ENCODE peak calls at places on chromosome 16, in four cellular contexts. One of them, this sample, is unnamed.

GRCh38 chr16:12672986-12673385 is 130.7 kb downstream of the CPPED1 start:
- DNase-seq in HepG2: no peak
- DNase-seq in K562: no peak
- DNase-seq in SK-N-SH: no peak
- DNase-seq in this sample: no peak

GRCh38 chr16:85816159-85816558 is 16.7 kb downstream of the COX4I1 start:
- DNase-seq in SK-N-SH: no peak
- DNase-seq in HepG2: no peak
- DNase-seq in K562: no peak
- DNase-seq in this sample: no peak

GRCh38 chr16:12340151-12340733 is 363.7 kb downstream of the SNX29 start:
- DNase-seq in K562: peak
- DNase-seq in SK-N-SH: no peak
- DNase-seq in HepG2: peak
- DNase-seq in this sample: peak

GRCh38 chr16:88337021-88337420 is 45.7 kb upstream of the ZNF469 start:
- DNase-seq in K562: no peak
- DNase-seq in SK-N-SH: no peak
- DNase-seq in HepG2: no peak
- DNase-seq in this sample: no peak

GRCh38 chr16:73228649-73229048 is 180.7 kb upstream of the ZFHX3 start:
- DNase-seq in K562: no peak
- DNase-seq in HepG2: no peak
- DNase-seq in SK-N-SH: no peak
- DNase-seq in this sample: no peak

GRCh38 chr16:50309527-50310307 is 43.4 kb downstream of the ADCY7 start:
- DNase-seq in SK-N-SH: peak
- DNase-seq in K562: no peak
- DNase-seq in HepG2: peak
- DNase-seq in this sample: no peak

GRCh38 chr16:86949116-86949515 is 368.1 kb downstream of the C16orf95 start:
- DNase-seq in K562: no peak
- DNase-seq in HepG2: no peak
- DNase-seq in SK-N-SH: no peak
- DNase-seq in this sample: no peak

GRCh38 chr16:85057212-85057889 is 29.8 kb downstream of the KIAA0513 start:
- DNase-seq in K562: peak
- DNase-seq in SK-N-SH: no peak
- DNase-seq in HepG2: peak
- DNase-seq in this sample: peak

GRCh38 chr16:46899443-46900143 is 15.4 kb downstream of the GPT2 start:
- DNase-seq in HepG2: no peak
- DNase-seq in SK-N-SH: no peak
- DNase-seq in K562: no peak
- DNase-seq in this sample: no peak

GRCh38 chr16:2768403-2769089 is 8.5 kb downstream of the ELOB start:
- DNase-seq in HepG2: no peak
- DNase-seq in K562: peak
- DNase-seq in SK-N-SH: no peak
- DNase-seq in this sample: no peak

GRCh38 chr16:55367796-55368195 is 43.8 kb downstream of the IRX6 start:
- DNase-seq in K562: no peak
- DNase-seq in HepG2: no peak
- DNase-seq in SK-N-SH: no peak
- DNase-seq in this sample: no peak

GRCh38 chr16:6749714-6750113 is 582.9 kb upstream of the RBFOX1 start:
- DNase-seq in HepG2: no peak
- DNase-seq in SK-N-SH: no peak
- DNase-seq in K562: no peak
- DNase-seq in this sample: no peak

GRCh38 chr16:89042711-89043551 is 50.7 kb upstream of the ACSF3 start:
- DNase-seq in HepG2: no peak
- DNase-seq in SK-N-SH: no peak
- DNase-seq in K562: no peak
- DNase-seq in this sample: no peak

GRCh38 chr16:78925071-78925714 is 675.3 kb downstream of the MAF start:
- DNase-seq in K562: peak
- DNase-seq in SK-N-SH: peak
- DNase-seq in HepG2: peak
- DNase-seq in this sample: peak

GRCh38 chr16:52552643-52553042 is 5.7 kb upstream of the TOX3 start:
- DNase-seq in SK-N-SH: no peak
- DNase-seq in K562: no peak
- DNase-seq in HepG2: no peak
- DNase-seq in this sample: no peak

GRCh38 chr16:278863-279366 is 1.5 kb upstream of the ARHGDIG start:
- DNase-seq in SK-N-SH: no peak
- DNase-seq in K562: no peak
- DNase-seq in HepG2: peak
- DNase-seq in this sample: peak

GRCh38 chr16:31455601-31456314 is 3.5 kb upstream of the ARMC5 start:
- DNase-seq in SK-N-SH: peak
- DNase-seq in HepG2: no peak
- DNase-seq in K562: no peak
- DNase-seq in this sample: peak

GRCh38 chr16:84103678-84104077 is 13.1 kb downstream of the MBTPS1 start:
- DNase-seq in HepG2: no peak
- DNase-seq in SK-N-SH: no peak
- DNase-seq in K562: no peak
- DNase-seq in this sample: no peak

GRCh38 chr16:24728011-24728410 is 1.4 kb upstream of the TNRC6A start:
- DNase-seq in HepG2: no peak
- DNase-seq in SK-N-SH: no peak
- DNase-seq in K562: no peak
- DNase-seq in this sample: no peak

GRCh38 chr16:30368122-30368791 is 2.0 kb downstream of the TBC1D10B start:
- DNase-seq in SK-N-SH: no peak
- DNase-seq in HepG2: no peak
- DNase-seq in K562: peak
- DNase-seq in this sample: no peak

GRCh38 chr16:56980792-56981724 is 8.3 kb upstream of the NLRC5 start:
- DNase-seq in HepG2: no peak
- DNase-seq in K562: no peak
- DNase-seq in SK-N-SH: no peak
- DNase-seq in this sample: no peak

GRCh38 chr16:83137326-83137770 is 510.6 kb downstream of the CDH13 start:
- DNase-seq in K562: no peak
- DNase-seq in SK-N-SH: no peak
- DNase-seq in HepG2: peak
- DNase-seq in this sample: no peak

GRCh38 chr16:3047387-3047720 is 993 bp downstream of the MMP25 start:
- DNase-seq in SK-N-SH: no peak
- DNase-seq in HepG2: no peak
- DNase-seq in K562: no peak
- DNase-seq in this sample: no peak

GRCh38 chr16:54287758-54288591 is 1.4 kb upstream of the IRX3 start:
- DNase-seq in HepG2: no peak
- DNase-seq in K562: no peak
- DNase-seq in SK-N-SH: no peak
- DNase-seq in this sample: peak

GRCh38 chr16:68756250-68757051 is 19.4 kb downstream of the CDH1 start:
- DNase-seq in K562: no peak
- DNase-seq in SK-N-SH: no peak
- DNase-seq in HepG2: no peak
- DNase-seq in this sample: peak

GRCh38 chr16:4509420-4509819 is 29.2 kb downstream of the CDIP1 start:
- DNase-seq in K562: no peak
- DNase-seq in SK-N-SH: no peak
- DNase-seq in HepG2: no peak
- DNase-seq in this sample: no peak

GRCh38 chr16:4505356-4506153 is 29.4 kb downstream of the HMOX2 start:
- DNase-seq in SK-N-SH: no peak
- DNase-seq in K562: no peak
- DNase-seq in HepG2: no peak
- DNase-seq in this sample: no peak

GRCh38 chr16:4508806-4509205 is 29.8 kb downstream of the CDIP1 start:
- DNase-seq in HepG2: no peak
- DNase-seq in K562: no peak
- DNase-seq in SK-N-SH: no peak
- DNase-seq in this sample: no peak

GRCh38 chr16:4507588-4508345 is 30.8 kb downstream of the CDIP1 start:
- DNase-seq in K562: no peak
- DNase-seq in HepG2: no peak
- DNase-seq in SK-N-SH: no peak
- DNase-seq in this sample: no peak

GRCh38 chr16:4506450-4506849 is 30.3 kb downstream of the HMOX2 start:
- DNase-seq in K562: peak
- DNase-seq in HepG2: peak
- DNase-seq in SK-N-SH: peak
- DNase-seq in this sample: peak
- TF ChIP-seq JUND in K562: no peak
- TF ChIP-seq JUND in HepG2: peak
- TF ChIP-seq JUND in SK-N-SH: no peak
- TF ChIP-seq JUND in this sample: no peak

DNA sequence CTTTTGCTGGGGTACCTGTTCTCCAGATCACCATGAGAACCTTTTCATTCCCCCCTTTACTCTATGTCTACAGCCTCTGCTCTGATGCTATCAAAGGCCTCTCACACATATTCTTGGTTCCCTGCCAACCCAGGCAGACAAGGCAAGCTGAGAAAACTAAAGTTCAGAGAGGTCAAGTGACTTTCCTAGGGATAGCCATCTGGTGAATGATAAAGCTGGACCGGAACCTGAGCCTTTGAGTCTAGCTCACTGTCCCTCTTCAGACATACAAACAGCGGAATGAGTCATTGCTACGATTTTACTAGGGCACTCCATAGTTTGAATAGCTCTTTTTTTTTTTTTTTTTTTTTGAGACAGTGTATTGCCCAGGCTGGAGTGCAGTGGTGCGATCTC is 73.3 kb downstream of the XYLT1 start:
- DNase-seq in HepG2: peak
- DNase-seq in K562: peak
- DNase-seq in SK-N-SH: peak
- DNase-seq in this sample: no peak
- TF ChIP-seq JUND in HepG2: no peak
- TF ChIP-seq JUND in K562: peak
- TF ChIP-seq JUND in SK-N-SH: peak
- TF ChIP-seq JUND in this sample: no peak

DNA sequence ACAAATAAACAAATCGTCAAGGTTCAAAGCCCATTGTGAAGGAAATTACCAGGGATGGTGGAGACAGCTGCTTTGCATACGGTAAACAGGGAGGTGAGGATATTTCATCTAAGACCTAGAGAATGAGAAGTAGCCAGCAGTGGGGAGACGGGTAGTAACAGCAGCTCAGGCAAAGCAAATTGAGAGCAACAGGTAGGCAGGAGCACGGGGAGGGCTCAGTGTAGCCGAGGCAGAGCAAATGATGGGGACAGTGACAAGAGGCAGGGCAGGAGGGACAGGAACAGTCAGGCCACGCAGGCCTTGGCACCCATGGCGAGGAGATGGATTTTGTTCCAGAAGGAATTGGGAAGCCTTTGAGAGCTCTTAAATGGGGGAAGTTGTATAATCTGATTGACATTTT is 29.0 kb upstream of the SBK1 start:
- DNase-seq in SK-N-SH: no peak
- DNase-seq in K562: no peak
- DNase-seq in HepG2: no peak
- DNase-seq in this sample: no peak
- TF ChIP-seq JUND in SK-N-SH: no peak
- TF ChIP-seq JUND in K562: no peak
- TF ChIP-seq JUND in HepG2: no peak
- TF ChIP-seq JUND in this sample: no peak

DNA sequence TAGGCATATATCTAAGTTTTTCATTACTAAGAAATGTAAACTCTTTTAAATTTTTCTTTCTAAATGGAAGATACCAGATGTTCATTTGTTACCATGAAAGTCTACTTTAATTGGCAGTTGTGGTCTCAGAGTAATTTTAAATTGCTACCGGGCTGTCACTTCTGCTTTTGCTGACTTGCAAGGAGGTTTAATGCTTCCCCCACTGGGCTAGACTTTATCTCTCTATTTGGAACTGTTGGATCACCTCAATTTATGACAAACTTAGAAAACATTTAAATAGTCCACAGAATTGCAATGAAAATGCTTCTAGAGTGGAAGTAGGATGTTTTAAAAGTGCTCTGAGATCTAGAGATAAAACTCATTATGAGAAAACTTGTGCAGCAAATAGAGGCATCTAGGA is 479.8 kb upstream of the GOT2 start:
- DNase-seq in K562: no peak
- DNase-seq in SK-N-SH: no peak
- DNase-seq in HepG2: no peak
- DNase-seq in this sample: no peak
- TF ChIP-seq JUND in K562: no peak
- TF ChIP-seq JUND in SK-N-SH: no peak
- TF ChIP-seq JUND in HepG2: no peak
- TF ChIP-seq JUND in this sample: no peak

This sample was measured in T47D.